ENCODE peak calls at places on chromosomes 16 and 17, in seven cellular contexts. Q is RPMI7951; M is activated CD4-positive, alpha-beta T cell treated with anti-CD3 and anti-CD28 coated beads, Interleukin-2, amount 50 U/mL, for 4 hours; D is non-pigmented ciliary epithelial cell; U is C1 segment of cervical spinal cord; T is cardiac fibroblast; P is Calu3. X is an unnamed sample.

GRCh38 chr17:43171761-43172487 is 910 bp downstream of the NBR1 start:
- DNase-seq in Q (peak), M (no peak), D (peak), U (no peak), T (peak), P (peak), X (peak)

GRCh38 chr17:36703860-36704266 is 102.5 kb downstream of the MRM1 start:
- DNase-seq in Q (peak), M (peak), D (no peak), U (no peak), T (peak), P (peak), X (peak)

GRCh38 chr16:30777591-30778297 is 9.3 kb downstream of the ZNF629 start:
- DNase-seq in Q (peak), M (no peak), D (no peak), U (no peak), T (no peak), P (no peak), X (no peak)

GRCh38 chr16:88536510-88536909 is 33.7 kb upstream of the ZC3H18 start:
- DNase-seq in Q (no peak), M (no peak), D (no peak), U (no peak), T (no peak), P (no peak), X (peak)

GRCh38 chr17:59825533-59826316 is 67.0 kb downstream of the TUBD1 start:
- DNase-seq in Q (peak), M (no peak), D (peak), U (no peak), T (peak), P (no peak), X (no peak)

GRCh38 chr17:82020874-82021727 is 1.6 kb downstream of the CENPX start:
- DNase-seq in Q (peak), M (peak), D (no peak), U (peak), T (peak), P (peak), X (peak)

GRCh38 chr17:19933633-19934032 is 44.0 kb downstream of the AKAP10 start:
- DNase-seq in Q (no peak), M (no peak), D (no peak), U (no peak), T (no peak), P (no peak), X (no peak)

GRCh38 chr17:75010683-75011406 is 1.6 kb upstream of the MRPL58 start:
- DNase-seq in Q (peak), M (no peak), D (no peak), U (no peak), T (peak), P (peak), X (peak)

GRCh38 chr16:50602126-50602525 is 53.9 kb downstream of the NKD1 start:
- DNase-seq in Q (no peak), M (no peak), D (no peak), U (no peak), T (no peak), P (no peak), X (no peak)

GRCh38 chr16:11128211-11129123 is 127.5 kb downstream of the SOCS1 start:
- DNase-seq in Q (peak), M (no peak), D (no peak), U (no peak), T (peak), P (no peak), X (no peak)

GRCh38 chr16:4982056-4982867 is 24.1 kb downstream of the SEC14L5 start:
- DNase-seq in Q (no peak), M (no peak), D (no peak), U (no peak), T (no peak), P (no peak), X (no peak)

GRCh38 chr16:9645911-9646310 is 536.3 kb downstream of the GRIN2A start:
- DNase-seq in Q (no peak), M (no peak), D (no peak), U (no peak), T (no peak), P (no peak), X (no peak)

GRCh38 chr17:72065556-72065955 is 55.3 kb upstream of the SOX9 start:
- DNase-seq in Q (no peak), M (no peak), D (no peak), U (no peak), T (no peak), P (no peak), X (no peak)

GRCh38 chr16:86027366-86028126 is 128.6 kb downstream of the IRF8 start:
- DNase-seq in Q (no peak), M (no peak), D (no peak), U (no peak), T (no peak), P (peak), X (no peak)